ENCODE peak calls at places on chromosomes 6 and 20, in four cellular contexts. O is gastrocnemius medialis, B is testis, K is heart left ventricle. N is an unnamed sample.

GRCh38 chr6:43922423-43923375 is 152.7 kb downstream of the VEGFA start:
- DNase-seq in O (no peak), B (no peak), K (no peak), N (no peak)

GRCh38 chr6:6686748-6687601 is 98.5 kb downstream of the LY86 start:
- DNase-seq in O (peak; percentile 91), B (peak; percentile 91), K (peak; percentile 94), N (peak; percentile 92)

GRCh38 chr6:154352898-154353585 is 3.6 kb downstream of the IPCEF1 start:
- DNase-seq in O (no peak), B (no peak), K (no peak), N (no peak)

GRCh38 chr6:101458341-101458740 is 64.8 kb downstream of the GRIK2 start:
- DNase-seq in O (no peak), B (no peak), K (no peak), N (no peak)

GRCh38 chr6:116444991-116445566 is 16.1 kb upstream of the CALHM6 start:
- DNase-seq in O (no peak), B (no peak), K (no peak), N (no peak)

GRCh38 chr6:157539421-157539822 is 158.4 kb downstream of the ZDHHC14 start:
- DNase-seq in O (no peak), B (no peak), K (no peak), N (no peak)

GRCh38 chr6:143694560-143694959 is 16.8 kb downstream of the PHACTR2 start:
- DNase-seq in O (no peak), B (no peak), K (no peak), N (no peak)

GRCh38 chr6:54183616-54184015 is 72.4 kb downstream of the MLIP start:
- DNase-seq in O (no peak), B (no peak), K (no peak), N (no peak)

GRCh38 chr6:40188931-40189330 is 254.7 kb upstream of the MOCS1 start:
- DNase-seq in O (no peak), B (no peak), K (no peak), N (no peak)

GRCh38 chr6:72219536-72219935 is 333.2 kb downstream of the RIMS1 start:
- DNase-seq in O (no peak), B (no peak), K (no peak), N (no peak)

GRCh38 chr6:158752613-158753012 is 66.6 kb downstream of the EZR start:
- DNase-seq in O (no peak), B (no peak), K (peak; percentile 50), N (no peak)

GRCh38 chr20:19588731-19589130 is 169.3 kb upstream of the RIN2 start:
- DNase-seq in O (no peak), B (peak; percentile 58), K (no peak), N (peak; percentile 48)

GRCh38 chr6:111625099-111625416 is 19.4 kb upstream of the TRAF3IP2 start:
- DNase-seq in O (no peak), B (no peak), K (no peak), N (no peak)

GRCh38 chr6:119187596-119187995 is 109.1 kb upstream of the FAM184A start:
- DNase-seq in O (no peak), B (no peak), K (no peak), N (no peak)

GRCh38 chr6:142570221-142570671 is 268.4 kb downstream of the ADGRG6 start:
- DNase-seq in O (no peak), B (no peak), K (no peak), N (no peak)

GRCh38 chr6:24936641-24937317 is 1.0 kb upstream of the RIPOR2 start:
- DNase-seq in O (no peak), B (no peak), K (no peak), N (no peak)

GRCh38 chr6:169839898-169840631 is 88.6 kb downstream of the ERMARD start:
- DNase-seq in O (no peak), B (peak; percentile 12), K (no peak), N (no peak)

GRCh38 chr20:40676466-40676865 is 12.6 kb downstream of the MAFB start:
- DNase-seq in O (no peak), B (no peak), K (no peak), N (no peak)

GRCh38 chr6:126927841-126928240 is 190.6 kb upstream of the RSPO3 start:
- DNase-seq in O (no peak), B (no peak), K (no peak), N (no peak)

GRCh38 chr6:157432231-157432630 is 51.2 kb downstream of the ZDHHC14 start:
- DNase-seq in O (no peak), B (no peak), K (no peak), N (no peak)

GRCh38 chr20:7180261-7181045 is 413.0 kb downstream of the BMP2 start:
- DNase-seq in O (no peak), B (no peak), K (no peak), N (no peak)

GRCh38 chr6:113645576-113645970 is 211.6 kb upstream of the MARCKS start:
- DNase-seq in O (no peak), B (peak; percentile 25), K (no peak), N (no peak)

GRCh38 chr6:34223381-34223963 is 13.2 kb upstream of the HMGA1 start:
- DNase-seq in O (no peak), B (no peak), K (no peak), N (peak; percentile 42)

GRCh38 chr6:41878961-41879405 is 16.2 kb downstream of the USP49 start:
- DNase-seq in O (no peak), B (no peak), K (no peak), N (no peak)

GRCh38 chr20:18743665-18744440 is 69.7 kb upstream of the SCP2D1 start:
- DNase-seq in O (no peak), B (no peak), K (no peak), N (no peak)

GRCh38 chr6:168574699-168575195 is 133.8 kb downstream of the SMOC2 start:
- DNase-seq in O (no peak), B (peak; percentile 83), K (no peak), N (peak; percentile 78)

GRCh38 chr20:1711266-1711665 is 53.7 kb upstream of the SIRPG start:
- DNase-seq in O (no peak), B (no peak), K (no peak), N (no peak)

GRCh38 chr20:36676701-36677421 is 30.9 kb upstream of the SLA2 start:
- DNase-seq in O (no peak), B (peak; percentile 67), K (no peak), N (peak; percentile 22)

GRCh38 chr6:122977180-122977579 is 18.9 kb upstream of the CLVS2 start:
- DNase-seq in O (no peak), B (no peak), K (no peak), N (no peak)

GRCh38 chr6:42451146-42451594 is 556 bp downstream of the TRERF1 start:
- DNase-seq in O (no peak), B (no peak), K (no peak), N (peak; percentile 17)

GRCh38 chr6:168120390-168121307 is 41.6 kb upstream of the FRMD1 start:
- DNase-seq in O (no peak), B (peak; percentile 9), K (no peak), N (no peak)

GRCh38 chr20:45467861-45468260 is 1.7 kb upstream of the WFDC2 start:
- DNase-seq in O (no peak), B (no peak), K (no peak), N (no peak)

GRCh38 chr6:97032950-97033349 is 108.4 kb downstream of the KLHL32 start:
- DNase-seq in O (no peak), B (no peak), K (no peak), N (no peak)

GRCh38 chr20:38094373-38094775 is 60.8 kb downstream of the RPRD1B start:
- DNase-seq in O (peak; percentile 77), B (no peak), K (peak; percentile 53), N (no peak)

GRCh38 chr6:26022166-26022510 is 59.5 kb downstream of the TRIM38 start:
- DNase-seq in O (peak; percentile 52), B (peak; percentile 90), K (peak; percentile 72), N (peak; percentile 66)

DNA sequence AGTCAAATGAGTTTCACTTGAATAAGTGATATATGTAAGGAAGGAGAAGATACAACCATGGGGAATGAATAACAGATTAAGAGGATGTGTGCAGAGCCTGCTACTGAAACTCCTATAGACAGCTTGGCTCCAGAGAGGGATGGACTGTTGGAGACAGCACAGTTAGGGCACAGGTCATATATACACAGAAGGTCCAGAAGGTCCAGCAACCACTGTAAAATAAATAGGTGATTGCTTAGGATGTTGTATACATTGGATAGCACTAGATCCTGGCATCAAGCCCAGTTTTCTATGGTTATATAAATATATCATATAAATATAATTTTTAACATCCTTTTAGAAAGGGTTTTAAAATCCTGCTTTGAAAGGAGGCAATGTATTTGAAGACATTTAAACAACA is 20.9 kb upstream of the LCA5 start:
- DNase-seq in O (no peak), B (no peak), K (no peak), N (no peak)
- H3K27ac ChIP-seq in O (no peak overlapping the region), B (no peak overlapping the region), K (no peak overlapping the region), N (no peak overlapping the region)

DNA sequence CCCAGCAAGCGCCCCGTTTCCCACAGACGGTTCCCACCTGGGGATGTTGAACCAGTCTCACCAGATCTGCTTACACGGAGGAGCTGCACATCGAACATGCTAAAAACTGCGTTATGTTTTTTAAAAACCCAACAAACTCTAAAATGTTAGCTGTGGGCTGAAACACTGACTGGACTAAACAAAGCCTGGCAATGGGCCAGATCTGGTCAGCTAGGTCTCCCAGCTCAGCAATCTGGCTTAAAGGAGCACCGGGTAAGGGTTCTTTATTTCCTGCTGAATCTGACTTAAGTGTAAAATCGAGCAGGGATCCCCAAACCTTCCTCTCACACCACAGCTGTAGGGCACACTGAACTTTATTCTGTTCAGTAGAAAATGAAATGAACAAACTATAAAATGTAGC is 156.9 kb downstream of the FOXC1 start:
- DNase-seq in O (no peak), B (peak; percentile 32), K (peak; percentile 65), N (no peak)
- H3K4me3 ChIP-seq in O (no peak overlapping the region), B (no peak overlapping the region), K (no peak overlapping the region), N (no peak overlapping the region)

DNA sequence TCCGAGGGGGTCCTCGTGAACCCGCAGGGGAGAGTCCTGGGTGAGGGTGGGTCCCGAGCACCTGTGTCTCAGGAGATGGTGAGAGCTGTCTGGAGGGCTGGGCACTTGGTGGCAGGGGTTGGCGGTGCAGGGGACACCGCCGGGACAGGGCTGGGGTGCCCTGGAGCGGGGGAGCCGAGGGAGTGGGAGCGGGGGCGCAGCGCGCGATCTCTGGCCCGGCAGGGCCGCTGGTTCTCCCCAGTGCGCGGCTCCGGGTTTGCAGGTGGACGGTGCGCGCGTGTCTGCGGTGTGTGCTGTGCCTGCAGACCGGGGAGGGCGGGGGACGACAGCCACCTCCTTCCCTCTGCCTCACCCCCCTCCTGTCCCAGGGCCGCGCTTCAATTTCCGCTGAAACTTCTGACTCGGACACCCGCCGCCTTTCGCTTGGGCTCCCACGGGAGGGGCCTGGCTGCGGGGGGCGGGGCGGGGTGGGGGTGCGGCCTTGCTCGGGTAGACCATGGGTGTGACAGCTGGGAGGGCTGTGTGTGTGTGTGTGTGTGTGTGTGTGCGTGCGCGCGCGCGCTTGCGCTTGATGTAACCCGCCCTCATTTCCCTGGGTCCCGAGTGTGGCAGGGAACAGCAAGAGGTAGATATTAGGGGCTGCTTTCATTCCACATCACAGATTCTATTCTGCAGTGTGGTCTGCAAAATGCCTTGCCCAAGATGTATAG is 1.2 kb downstream of the TRIB3 start:
- DNase-seq in O (peak; percentile 48), B (peak; percentile 49), K (peak; percentile 83), N (peak; percentile 64)
- TF ChIP-seq POLR2A in O (no peak), B (no peak), K (no peak), N (no peak)

DNA sequence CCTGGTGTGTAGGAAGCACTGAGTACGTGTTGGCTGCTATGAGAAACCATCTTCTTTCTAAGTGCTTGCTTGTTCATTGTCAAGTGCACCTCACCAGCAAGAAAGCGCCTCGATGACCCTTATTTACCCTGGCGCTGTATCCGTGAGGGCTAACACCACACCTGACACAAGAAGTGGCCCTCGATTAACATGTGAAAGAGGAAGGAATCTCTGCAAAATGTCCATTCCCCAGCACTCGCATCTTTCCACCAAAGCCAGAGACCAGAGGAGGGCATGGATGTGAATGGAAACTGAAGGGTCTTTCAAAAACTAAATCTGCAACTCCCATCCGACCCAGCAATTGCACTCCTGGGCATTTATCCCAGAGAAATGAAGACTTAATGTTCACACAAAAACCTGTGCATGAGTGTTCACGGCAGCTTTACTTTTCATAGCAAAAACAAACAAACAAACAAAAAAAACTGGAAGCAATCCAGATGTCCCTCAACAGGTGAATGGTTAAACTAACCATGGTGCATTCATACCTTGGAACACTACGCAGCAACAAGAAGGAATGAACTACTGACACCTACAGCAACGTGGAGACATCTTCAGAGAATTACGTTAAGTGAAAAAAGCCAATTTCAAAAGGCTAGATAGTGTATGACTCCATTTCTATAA is 32.4 kb downstream of the PMEPA1 start:
- DNase-seq in O (no peak), B (no peak), K (no peak), N (no peak)
- H3K27ac ChIP-seq in O (no peak overlapping the region), B (no peak overlapping the region), K (no peak overlapping the region), N (no peak overlapping the region)